ENCODE peak calls at places on chromosomes 16 and 17, in four cellular contexts. M is cardiac fibroblast, Y is bronchial epithelial cell, Z is foreskin fibroblast. W is an unnamed sample.

GRCh38 chr17:46063239-46063638 is 64.2 kb downstream of the STH start:
- DNase-seq in Y (peak), M (peak), Z (peak), W (no peak)

GRCh38 chr16:84406006-84406963 is 37.9 kb downstream of the ATP2C2 start:
- DNase-seq in M (no peak), Z (no peak), Y (no peak), W (no peak)

GRCh38 chr16:25298165-25298872 is 40.7 kb upstream of the ZKSCAN2 start:
- DNase-seq in Y (no peak), Z (no peak), M (no peak), W (no peak)

GRCh38 chr16:70758786-70759185 is 42.2 kb downstream of the VAC14 start:
- DNase-seq in Z (no peak), M (no peak), Y (no peak), W (no peak)

GRCh38 chr17:59839646-59840328 is 53.0 kb downstream of the TUBD1 start:
- DNase-seq in Z (no peak), M (peak), Y (no peak), W (peak)

GRCh38 chr17:73292031-73292531 is 19.7 kb downstream of the CDC42EP4 start:
- DNase-seq in Y (peak), Z (peak), M (peak), W (no peak)

GRCh38 chr17:67992541-67993152 is 3.6 kb downstream of the C17orf58 start:
- DNase-seq in Y (no peak), M (no peak), Z (no peak), W (no peak)

GRCh38 chr17:75908201-75908600 is 3.5 kb upstream of the MRPL38 start:
- DNase-seq in Y (no peak), Z (no peak), M (no peak), W (no peak)

GRCh38 chr17:27581016-27581415 is 50.0 kb upstream of the LGALS9 start:
- DNase-seq in Y (no peak), Z (no peak), M (no peak), W (no peak)

GRCh38 chr17:60158751-60159478 is 9.1 kb downstream of the CA4 start:
- DNase-seq in Y (no peak), M (peak), Z (no peak), W (no peak)

GRCh38 chr17:62625870-62626200 is 1.6 kb upstream of the MRC2 start:
- DNase-seq in Y (no peak), M (no peak), Z (no peak), W (no peak)

GRCh38 chr16:86834451-86835035 is 256.2 kb downstream of the FOXL1 start:
- DNase-seq in Y (peak), Z (no peak), M (peak), W (no peak)
- TF ChIP-seq CTCF in Y (peak), Z (peak), M (peak), W (peak)

GRCh38 chr16:17564856-17565255 is 94.1 kb upstream of the XYLT1 start:
- DNase-seq in Y (no peak), M (no peak), Z (no peak), W (no peak)

GRCh38 chr16:17567455-17567854 is 96.7 kb upstream of the XYLT1 start:
- DNase-seq in Z (no peak), M (no peak), Y (no peak), W (no peak)

GRCh38 chr16:17566075-17566474 is 95.3 kb upstream of the XYLT1 start:
- DNase-seq in M (no peak), Z (no peak), Y (peak), W (no peak)

GRCh38 chr16:17566656-17567450 is 96.1 kb upstream of the XYLT1 start:
- DNase-seq in Z (no peak), M (no peak), Y (no peak), W (no peak)

GRCh38 chr16:17565605-17566004 is 94.8 kb upstream of the XYLT1 start:
- DNase-seq in M (no peak), Z (no peak), Y (no peak), W (no peak)
- TF ChIP-seq CTCF in M (no peak), Z (no peak), Y (no peak), W (no peak)

DNA sequence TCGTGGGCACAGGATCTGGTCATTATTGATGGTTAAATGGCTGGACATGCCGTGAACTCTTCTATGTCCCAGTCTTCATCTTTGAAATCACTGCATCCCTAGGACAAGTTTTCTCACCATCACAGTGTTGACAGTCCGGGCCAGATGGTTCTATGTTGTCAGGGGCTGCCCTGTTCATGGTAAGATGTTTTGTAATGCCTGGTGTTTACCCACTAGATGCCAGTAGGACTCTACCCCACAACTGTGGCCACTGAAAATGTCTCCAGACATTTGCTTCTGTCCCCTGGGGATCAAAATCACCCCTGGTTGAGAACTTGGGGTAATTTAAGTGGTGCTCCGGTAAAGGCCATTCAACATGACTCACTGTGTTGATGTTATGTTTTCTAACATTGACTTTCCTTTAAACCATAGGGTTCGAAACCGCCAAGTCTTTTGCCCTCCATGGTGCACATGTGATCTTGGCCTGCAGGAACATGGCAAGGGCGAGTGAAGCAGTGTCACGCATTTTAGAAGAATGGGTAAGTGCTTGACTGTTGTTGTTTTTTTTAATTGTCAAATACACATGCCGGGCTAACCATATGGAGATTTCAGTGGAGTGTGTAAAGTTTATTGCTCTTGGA is 64.4 kb downstream of the WWOX start:
- DNase-seq in M (peak), Y (no peak), Z (no peak), W (no peak)
- TF ChIP-seq CTCF in M (no peak), Y (peak), Z (no peak), W (no peak)

GRCh38 chr17:1765576-1765975 is 3.7 kb downstream of the SERPINF1 start:
- DNase-seq in Z (no peak), Y (no peak), M (no peak), W (no peak)

GRCh38 chr17:1766382-1767135 is 4.7 kb downstream of the SERPINF1 start:
- DNase-seq in Z (no peak), Y (no peak), M (no peak), W (no peak)

GRCh38 chr17:1764274-1764673 is 2.4 kb downstream of the SERPINF1 start:
- DNase-seq in M (peak), Y (peak), Z (peak), W (peak)

GRCh38 chr17:1769826-1770477 is 8.1 kb downstream of the SERPINF1 start:
- DNase-seq in Y (peak), Z (no peak), M (no peak), W (no peak)

GRCh38 chr17:1767358-1767757 is 5.5 kb downstream of the SERPINF1 start:
- DNase-seq in M (no peak), Y (no peak), Z (no peak), W (no peak)
- TF ChIP-seq CTCF in M (no peak), Y (no peak), Z (no peak), W (no peak)

GRCh38 chr16:81353895-81354294 is 39.1 kb downstream of the GAN start:
- DNase-seq in M (no peak), Z (no peak), Y (no peak), W (no peak)

GRCh38 chr16:81349608-81350305 is 35.0 kb downstream of the GAN start:
- DNase-seq in M (no peak), Y (no peak), Z (no peak), W (no peak)

GRCh38 chr16:81347425-81347824 is 32.7 kb downstream of the GAN start:
- DNase-seq in Z (no peak), Y (no peak), M (peak), W (no peak)

GRCh38 chr16:81350306-81350615 is 35.5 kb downstream of the GAN start:
- DNase-seq in Z (no peak), M (peak), Y (peak), W (no peak)
- TF ChIP-seq CTCF in Z (no peak), M (peak), Y (peak), W (no peak)

W was measured in AG09319.